ENCODE peak calls at places on chromosomes 4 and X, in ten cellular contexts. O is hypothalamus; F is memory B cell; G is WTC11; L is fibroblast of the conjunctiva; D is Ammon's horn; U is mesothelial cell of epicardium; R is hepatocyte; A is effector memory CD4-positive, alpha-beta T cell; J is MCF 10A. P is an unnamed sample.

GRCh38 chr4:139556735-139557505 is 901 bp upstream of the SETD7 start:
- DNase-seq in L (no peak), A (peak), R (peak), O (peak), F (peak), D (peak), U (peak), G (peak), J (peak), P (peak)

GRCh38 chrX:30961387-30961786 is 72.3 kb upstream of the TAB3 start:
- DNase-seq in D (no peak), O (no peak), F (no peak), L (no peak), J (no peak), A (no peak), R (no peak), G (no peak), U (no peak), P (no peak)

GRCh38 chr4:22485751-22486150 is 30.1 kb downstream of the ADGRA3 start:
- DNase-seq in U (no peak), G (no peak), F (no peak), D (no peak), R (no peak), O (no peak), A (no peak), L (peak), J (peak), P (no peak)

GRCh38 chrX:155068165-155068564 is 2.8 kb downstream of the CMC4 start:
- DNase-seq in O (no peak), U (no peak), A (no peak), L (no peak), F (no peak), D (no peak), J (peak), G (no peak), R (no peak), P (no peak)

GRCh38 chr4:107863850-107864371 is 39.2 kb downstream of the SGMS2 start:
- DNase-seq in A (no peak), G (no peak), U (peak), D (no peak), L (no peak), J (peak), O (no peak), F (no peak), R (peak), P (no peak)

GRCh38 chr4:182306792-182307507 is 63.7 kb downstream of the TENM3 start:
- DNase-seq in F (no peak), L (peak), J (peak), G (no peak), O (no peak), D (no peak), R (no peak), U (no peak), A (no peak), P (no peak)

GRCh38 chrX:80810365-80810978 is 795 bp upstream of the BRWD3 start:
- DNase-seq in D (peak), A (no peak), O (no peak), U (no peak), R (no peak), J (peak), L (no peak), G (no peak), F (no peak), P (no peak)

GRCh38 chr4:136651932-136652331 is 880.4 kb downstream of the PCDH18 start:
- DNase-seq in U (no peak), D (no peak), R (no peak), O (no peak), G (no peak), F (no peak), A (no peak), J (no peak), L (no peak), P (no peak)

GRCh38 chrX:35841872-35842271 is 43.7 kb downstream of the MAGEB16 start:
- DNase-seq in G (no peak), O (no peak), J (peak), A (no peak), U (no peak), R (no peak), D (no peak), L (no peak), F (no peak), P (no peak)

GRCh38 chr4:1105662-1106061 is 7.7 kb downstream of the RNF212 start:
- DNase-seq in L (no peak), A (no peak), J (no peak), D (no peak), U (no peak), O (no peak), F (no peak), R (no peak), G (no peak), P (no peak)

GRCh38 chrX:37959212-37960021 is 46.9 kb upstream of the SYTL5 start:
- DNase-seq in U (no peak), G (no peak), A (no peak), D (no peak), F (no peak), R (peak), J (no peak), L (no peak), O (no peak), P (no peak)

P was measured in HL-60.